ENCODE peak calls at places on chromosome 1, in six cellular contexts. One of them, this sample, is unnamed.

GRCh38 chr1:200668514-200669313 is 993 bp downstream of the DDX59 start:
- DNase-seq in activated CD4-positive, alpha-beta T cell treated with anti-CD3 and anti-CD28 coated beads for 24 hours: no peak
- DNase-seq in AG08396: no peak
- DNase-seq in islet precursor cell: no peak
- DNase-seq in cardiac muscle cell: no peak
- DNase-seq in CD8-positive, alpha-beta T cell: no peak
- DNase-seq in this sample: peak; percentile 9

GRCh38 chr1:220278991-220279390 is 6.7 kb upstream of the RAB3GAP2 start:
- DNase-seq in AG08396: peak; percentile 22
- DNase-seq in CD8-positive, alpha-beta T cell: no peak
- DNase-seq in islet precursor cell: no peak
- DNase-seq in activated CD4-positive, alpha-beta T cell treated with anti-CD3 and anti-CD28 coated beads for 24 hours: no peak
- DNase-seq in cardiac muscle cell: no peak
- DNase-seq in this sample: no peak

GRCh38 chr1:181390350-181391080 is 92.8 kb upstream of the CACNA1E start:
- DNase-seq in cardiac muscle cell: no peak
- DNase-seq in CD8-positive, alpha-beta T cell: no peak
- DNase-seq in AG08396: no peak
- DNase-seq in activated CD4-positive, alpha-beta T cell treated with anti-CD3 and anti-CD28 coated beads for 24 hours: no peak
- DNase-seq in islet precursor cell: no peak
- DNase-seq in this sample: peak; percentile 18

GRCh38 chr1:18922319-18922726 is 20.0 kb upstream of the ALDH4A1 start:
- DNase-seq in AG08396: peak; percentile 88
- DNase-seq in cardiac muscle cell: peak; percentile 87
- DNase-seq in activated CD4-positive, alpha-beta T cell treated with anti-CD3 and anti-CD28 coated beads for 24 hours: no peak
- DNase-seq in islet precursor cell: peak; percentile 86
- DNase-seq in CD8-positive, alpha-beta T cell: no peak
- DNase-seq in this sample: peak; percentile 66

GRCh38 chr1:220526294-220526693 is 1.6 kb upstream of the MARK1 start:
- DNase-seq in activated CD4-positive, alpha-beta T cell treated with anti-CD3 and anti-CD28 coated beads for 24 hours: no peak
- DNase-seq in islet precursor cell: no peak
- DNase-seq in AG08396: no peak
- DNase-seq in CD8-positive, alpha-beta T cell: no peak
- DNase-seq in cardiac muscle cell: peak; percentile 10
- DNase-seq in this sample: peak; percentile 23

GRCh38 chr1:224116131-224116530 is 2.2 kb downstream of the FBXO28 start:
- DNase-seq in AG08396: peak; percentile 39
- DNase-seq in islet precursor cell: no peak
- DNase-seq in activated CD4-positive, alpha-beta T cell treated with anti-CD3 and anti-CD28 coated beads for 24 hours: no peak
- DNase-seq in CD8-positive, alpha-beta T cell: no peak
- DNase-seq in cardiac muscle cell: peak; percentile 49
- DNase-seq in this sample: no peak

GRCh38 chr1:8679929-8680504 is 137.4 kb downstream of the RERE start:
- DNase-seq in CD8-positive, alpha-beta T cell: no peak
- DNase-seq in islet precursor cell: no peak
- DNase-seq in activated CD4-positive, alpha-beta T cell treated with anti-CD3 and anti-CD28 coated beads for 24 hours: no peak
- DNase-seq in cardiac muscle cell: no peak
- DNase-seq in AG08396: no peak
- DNase-seq in this sample: no peak

GRCh38 chr1:89259283-89259971 is 13.2 kb downstream of the GBP5 start:
- DNase-seq in AG08396: no peak
- DNase-seq in cardiac muscle cell: no peak
- DNase-seq in activated CD4-positive, alpha-beta T cell treated with anti-CD3 and anti-CD28 coated beads for 24 hours: no peak
- DNase-seq in islet precursor cell: no peak
- DNase-seq in CD8-positive, alpha-beta T cell: peak; percentile 35
- DNase-seq in this sample: no peak

GRCh38 chr1:211750599-211750998 is 75.2 kb upstream of the NEK2 start:
- DNase-seq in cardiac muscle cell: no peak
- DNase-seq in AG08396: no peak
- DNase-seq in CD8-positive, alpha-beta T cell: no peak
- DNase-seq in activated CD4-positive, alpha-beta T cell treated with anti-CD3 and anti-CD28 coated beads for 24 hours: no peak
- DNase-seq in islet precursor cell: no peak
- DNase-seq in this sample: no peak

GRCh38 chr1:85681087-85681486 is 27.1 kb downstream of the ZNHIT6 start:
- DNase-seq in cardiac muscle cell: no peak
- DNase-seq in CD8-positive, alpha-beta T cell: no peak
- DNase-seq in activated CD4-positive, alpha-beta T cell treated with anti-CD3 and anti-CD28 coated beads for 24 hours: no peak
- DNase-seq in AG08396: peak; percentile 14
- DNase-seq in islet precursor cell: no peak
- DNase-seq in this sample: no peak

GRCh38 chr1:89754518-89754917 is 66.3 kb upstream of the LRRC8D start:
- DNase-seq in AG08396: peak; percentile 44
- DNase-seq in islet precursor cell: no peak
- DNase-seq in activated CD4-positive, alpha-beta T cell treated with anti-CD3 and anti-CD28 coated beads for 24 hours: no peak
- DNase-seq in CD8-positive, alpha-beta T cell: no peak
- DNase-seq in cardiac muscle cell: no peak
- DNase-seq in this sample: no peak

GRCh38 chr1:9293512-9294439 is 1.1 kb downstream of the SPSB1 start:
- DNase-seq in cardiac muscle cell: no peak
- DNase-seq in activated CD4-positive, alpha-beta T cell treated with anti-CD3 and anti-CD28 coated beads for 24 hours: no peak
- DNase-seq in AG08396: no peak
- DNase-seq in CD8-positive, alpha-beta T cell: no peak
- DNase-seq in islet precursor cell: no peak
- DNase-seq in this sample: no peak

GRCh38 chr1:92768286-92768685 is 16.6 kb downstream of the EVI5 start:
- DNase-seq in activated CD4-positive, alpha-beta T cell treated with anti-CD3 and anti-CD28 coated beads for 24 hours: no peak
- DNase-seq in islet precursor cell: no peak
- DNase-seq in cardiac muscle cell: no peak
- DNase-seq in CD8-positive, alpha-beta T cell: no peak
- DNase-seq in AG08396: no peak
- DNase-seq in this sample: no peak

GRCh38 chr1:32028746-32029145 is 15.1 kb downstream of the KHDRBS1 start:
- DNase-seq in cardiac muscle cell: no peak
- DNase-seq in activated CD4-positive, alpha-beta T cell treated with anti-CD3 and anti-CD28 coated beads for 24 hours: no peak
- DNase-seq in CD8-positive, alpha-beta T cell: no peak
- DNase-seq in AG08396: no peak
- DNase-seq in islet precursor cell: no peak
- DNase-seq in this sample: no peak

GRCh38 chr1:32398401-32398800 is 4.2 kb upstream of the BSDC1 start:
- DNase-seq in AG08396: peak; percentile 30
- DNase-seq in cardiac muscle cell: no peak
- DNase-seq in activated CD4-positive, alpha-beta T cell treated with anti-CD3 and anti-CD28 coated beads for 24 hours: no peak
- DNase-seq in CD8-positive, alpha-beta T cell: no peak
- DNase-seq in islet precursor cell: peak; percentile 57
- DNase-seq in this sample: no peak

GRCh38 chr1:46002751-46003150 is 129.7 kb downstream of the PIK3R3 start:
- DNase-seq in activated CD4-positive, alpha-beta T cell treated with anti-CD3 and anti-CD28 coated beads for 24 hours: no peak
- DNase-seq in islet precursor cell: no peak
- DNase-seq in cardiac muscle cell: no peak
- DNase-seq in CD8-positive, alpha-beta T cell: no peak
- DNase-seq in AG08396: no peak
- DNase-seq in this sample: no peak

GRCh38 chr1:43455205-43455889 is 1.6 kb upstream of the HYI start:
- DNase-seq in AG08396: no peak
- DNase-seq in cardiac muscle cell: no peak
- DNase-seq in CD8-positive, alpha-beta T cell: no peak
- DNase-seq in activated CD4-positive, alpha-beta T cell treated with anti-CD3 and anti-CD28 coated beads for 24 hours: no peak
- DNase-seq in islet precursor cell: no peak
- DNase-seq in this sample: no peak

GRCh38 chr1:238558156-238558555 is 667.4 kb upstream of the ZP4 start:
- DNase-seq in AG08396: no peak
- DNase-seq in CD8-positive, alpha-beta T cell: no peak
- DNase-seq in cardiac muscle cell: no peak
- DNase-seq in activated CD4-positive, alpha-beta T cell treated with anti-CD3 and anti-CD28 coated beads for 24 hours: no peak
- DNase-seq in islet precursor cell: no peak
- DNase-seq in this sample: no peak

GRCh38 chr1:206878456-206878855 is 13.0 kb downstream of the IL20 start:
- DNase-seq in cardiac muscle cell: no peak
- DNase-seq in islet precursor cell: no peak
- DNase-seq in activated CD4-positive, alpha-beta T cell treated with anti-CD3 and anti-CD28 coated beads for 24 hours: no peak
- DNase-seq in AG08396: no peak
- DNase-seq in CD8-positive, alpha-beta T cell: no peak
- DNase-seq in this sample: no peak

GRCh38 chr1:213996320-213997022 is 8.7 kb downstream of the PROX1 start:
- DNase-seq in activated CD4-positive, alpha-beta T cell treated with anti-CD3 and anti-CD28 coated beads for 24 hours: no peak
- DNase-seq in islet precursor cell: no peak
- DNase-seq in CD8-positive, alpha-beta T cell: no peak
- DNase-seq in cardiac muscle cell: no peak
- DNase-seq in AG08396: no peak
- DNase-seq in this sample: no peak

GRCh38 chr1:63618001-63618400 is 24.8 kb downstream of the PGM1 start:
- DNase-seq in cardiac muscle cell: no peak
- DNase-seq in AG08396: no peak
- DNase-seq in activated CD4-positive, alpha-beta T cell treated with anti-CD3 and anti-CD28 coated beads for 24 hours: no peak
- DNase-seq in islet precursor cell: no peak
- DNase-seq in CD8-positive, alpha-beta T cell: no peak
- DNase-seq in this sample: no peak

GRCh38 chr1:206575894-206576737 is 36.1 kb downstream of the EIF2D start:
- DNase-seq in AG08396: no peak
- DNase-seq in islet precursor cell: no peak
- DNase-seq in activated CD4-positive, alpha-beta T cell treated with anti-CD3 and anti-CD28 coated beads for 24 hours: no peak
- DNase-seq in cardiac muscle cell: no peak
- DNase-seq in CD8-positive, alpha-beta T cell: no peak
- DNase-seq in this sample: no peak

GRCh38 chr1:28267633-28268032 is 8.3 kb downstream of the SESN2 start:
- DNase-seq in CD8-positive, alpha-beta T cell: no peak
- DNase-seq in cardiac muscle cell: no peak
- DNase-seq in islet precursor cell: no peak
- DNase-seq in activated CD4-positive, alpha-beta T cell treated with anti-CD3 and anti-CD28 coated beads for 24 hours: no peak
- DNase-seq in AG08396: peak; percentile 0
- DNase-seq in this sample: no peak

GRCh38 chr1:87292684-87293493 is 35.8 kb upstream of the LMO4 start:
- DNase-seq in cardiac muscle cell: peak; percentile 90
- DNase-seq in CD8-positive, alpha-beta T cell: peak; percentile 40
- DNase-seq in islet precursor cell: peak; percentile 69
- DNase-seq in AG08396: peak; percentile 34
- DNase-seq in activated CD4-positive, alpha-beta T cell treated with anti-CD3 and anti-CD28 coated beads for 24 hours: peak; percentile 41
- DNase-seq in this sample: peak; percentile 59

GRCh38 chr1:66244429-66244828 is 289.5 kb upstream of the SGIP1 start:
- DNase-seq in CD8-positive, alpha-beta T cell: no peak
- DNase-seq in activated CD4-positive, alpha-beta T cell treated with anti-CD3 and anti-CD28 coated beads for 24 hours: no peak
- DNase-seq in cardiac muscle cell: no peak
- DNase-seq in AG08396: no peak
- DNase-seq in islet precursor cell: peak; percentile 92
- DNase-seq in this sample: no peak

GRCh38 chr1:31746687-31747086 is 17.5 kb downstream of the ADGRB2 start:
- DNase-seq in activated CD4-positive, alpha-beta T cell treated with anti-CD3 and anti-CD28 coated beads for 24 hours: no peak
- DNase-seq in CD8-positive, alpha-beta T cell: no peak
- DNase-seq in islet precursor cell: no peak
- DNase-seq in AG08396: no peak
- DNase-seq in cardiac muscle cell: peak; percentile 87
- DNase-seq in this sample: peak; percentile 44

GRCh38 chr1:51840743-51841461 is 37.6 kb downstream of the NRDC start:
- DNase-seq in islet precursor cell: no peak
- DNase-seq in cardiac muscle cell: no peak
- DNase-seq in CD8-positive, alpha-beta T cell: no peak
- DNase-seq in activated CD4-positive, alpha-beta T cell treated with anti-CD3 and anti-CD28 coated beads for 24 hours: no peak
- DNase-seq in AG08396: no peak
- DNase-seq in this sample: no peak

GRCh38 chr1:43404353-43404752 is 14.7 kb downstream of the SZT2 start:
- DNase-seq in islet precursor cell: no peak
- DNase-seq in CD8-positive, alpha-beta T cell: no peak
- DNase-seq in cardiac muscle cell: no peak
- DNase-seq in AG08396: no peak
- DNase-seq in activated CD4-positive, alpha-beta T cell treated with anti-CD3 and anti-CD28 coated beads for 24 hours: no peak
- DNase-seq in this sample: no peak

GRCh38 chr1:9687120-9687875 is 35.8 kb downstream of the PIK3CD start:
- DNase-seq in islet precursor cell: peak; percentile 94
- DNase-seq in CD8-positive, alpha-beta T cell: peak; percentile 53
- DNase-seq in AG08396: peak; percentile 47
- DNase-seq in activated CD4-positive, alpha-beta T cell treated with anti-CD3 and anti-CD28 coated beads for 24 hours: peak; percentile 41
- DNase-seq in cardiac muscle cell: peak; percentile 76
- DNase-seq in this sample: peak; percentile 76

GRCh38 chr1:181094813-181095212 is 6.3 kb downstream of the IER5 start:
- DNase-seq in cardiac muscle cell: peak; percentile 80
- DNase-seq in activated CD4-positive, alpha-beta T cell treated with anti-CD3 and anti-CD28 coated beads for 24 hours: no peak
- DNase-seq in islet precursor cell: peak; percentile 93
- DNase-seq in AG08396: peak; percentile 80
- DNase-seq in CD8-positive, alpha-beta T cell: no peak
- DNase-seq in this sample: peak; percentile 90

GRCh38 chr1:63575340-63575826 is 17.8 kb upstream of the PGM1 start:
- DNase-seq in activated CD4-positive, alpha-beta T cell treated with anti-CD3 and anti-CD28 coated beads for 24 hours: no peak
- DNase-seq in CD8-positive, alpha-beta T cell: no peak
- DNase-seq in islet precursor cell: no peak
- DNase-seq in cardiac muscle cell: peak; percentile 30
- DNase-seq in AG08396: peak; percentile 10
- DNase-seq in this sample: no peak

GRCh38 chr1:182716740-182717720 is 32.6 kb upstream of the RGS8 start:
- DNase-seq in islet precursor cell: no peak
- DNase-seq in AG08396: no peak
- DNase-seq in activated CD4-positive, alpha-beta T cell treated with anti-CD3 and anti-CD28 coated beads for 24 hours: no peak
- DNase-seq in CD8-positive, alpha-beta T cell: no peak
- DNase-seq in cardiac muscle cell: no peak
- DNase-seq in this sample: no peak

GRCh38 chr1:59776960-59777852 is 37.5 kb upstream of the HOOK1 start:
- DNase-seq in cardiac muscle cell: no peak
- DNase-seq in activated CD4-positive, alpha-beta T cell treated with anti-CD3 and anti-CD28 coated beads for 24 hours: no peak
- DNase-seq in CD8-positive, alpha-beta T cell: no peak
- DNase-seq in islet precursor cell: no peak
- DNase-seq in AG08396: peak; percentile 28
- DNase-seq in this sample: no peak

GRCh38 chr1:108814343-108815125 is 42.4 kb downstream of the AKNAD1 start:
- DNase-seq in AG08396: peak; percentile 18
- DNase-seq in cardiac muscle cell: no peak
- DNase-seq in activated CD4-positive, alpha-beta T cell treated with anti-CD3 and anti-CD28 coated beads for 24 hours: no peak
- DNase-seq in CD8-positive, alpha-beta T cell: no peak
- DNase-seq in islet precursor cell: no peak
- DNase-seq in this sample: peak; percentile 16

GRCh38 chr1:2448098-2448445 is 28.0 kb upstream of the PLCH2 start:
- DNase-seq in CD8-positive, alpha-beta T cell: no peak
- DNase-seq in activated CD4-positive, alpha-beta T cell treated with anti-CD3 and anti-CD28 coated beads for 24 hours: no peak
- DNase-seq in cardiac muscle cell: no peak
- DNase-seq in islet precursor cell: no peak
- DNase-seq in AG08396: no peak
- DNase-seq in this sample: peak; percentile 59

This sample was measured in ELF-1.